ENCODE peak calls at places on chromosomes 4 and X, in five cellular contexts. G, M, K, B and N are unnamed samples.

GRCh38 chr4:18733956-18734872 is 712.7 kb upstream of the LCORL start:
- DNase-seq in K (no peak), M (no peak), B (no peak), G (no peak), N (no peak)

GRCh38 chrX:40166582-40166981 is 68.8 kb upstream of the BCOR start:
- DNase-seq in M (no peak), B (peak; percentile 31), G (peak; percentile 29), K (no peak), N (no peak)

GRCh38 chr4:138242076-138242829 is at the start of gene SLC7A11:
- DNase-seq in B (peak; percentile 45), G (peak; percentile 98), K (peak; percentile 6), M (peak; percentile 86), N (no peak)

GRCh38 chrX:96846841-96847240 is 36.9 kb upstream of the RPA4 start:
- DNase-seq in M (no peak), K (no peak), G (peak; percentile 27), B (no peak), N (no peak)

GRCh38 chr4:176377705-176378302 is 58.0 kb downstream of the SPCS3 start:
- DNase-seq in G (peak; percentile 27), K (no peak), M (no peak), B (no peak), N (no peak)

GRCh38 chrX:129958814-129959492 is 23.5 kb upstream of the BCORL1 start:
- DNase-seq in K (no peak), G (no peak), M (no peak), B (no peak), N (no peak)

GRCh38 chr4:85166318-85166717 is 199.8 kb upstream of the WDFY3 start:
- DNase-seq in K (no peak), G (no peak), M (no peak), B (no peak), N (no peak)

GRCh38 chrX:139091878-139092277 is 380.4 kb upstream of the FGF13 start:
- DNase-seq in M (no peak), G (no peak), B (no peak), K (no peak), N (no peak)

GRCh38 chrX:139448996-139449395 is 81.5 kb upstream of the F9 start:
- DNase-seq in B (no peak), M (no peak), G (no peak), K (no peak), N (no peak)

GRCh38 chr4:132123870-132124623 is 1025.0 kb upstream of the PCDH10 start:
- DNase-seq in K (no peak), B (no peak), M (no peak), G (peak; percentile 59), N (no peak)

GRCh38 chr4:128386761-128387599 is 99.4 kb upstream of the PGRMC2 start:
- DNase-seq in K (no peak), B (no peak), G (no peak), M (no peak), N (no peak)

GRCh38 chrX:154717824-154718223 is 33.1 kb downstream of the GAB3 start:
- DNase-seq in G (no peak), B (peak; percentile 44), M (peak; percentile 92), K (no peak), N (peak; percentile 8)

GRCh38 chr4:133594246-133595207 is 445.4 kb downstream of the PCDH10 start:
- DNase-seq in M (no peak), K (no peak), B (no peak), G (peak; percentile 20), N (no peak)

GRCh38 chrX:97909245-97909644 is 1025.5 kb downstream of the RPA4 start:
- DNase-seq in G (no peak), K (no peak), M (no peak), B (no peak), N (no peak)

GRCh38 chr4:6732441-6733357 is 16.7 kb downstream of the BLOC1S4 start:
- DNase-seq in B (no peak), K (no peak), G (no peak), M (no peak), N (no peak)

GRCh38 chrX:53440101-53440500 is 5.9 kb upstream of the HSD17B10 start:
- DNase-seq in B (no peak), K (no peak), M (no peak), G (no peak), N (no peak)